ENCODE peak calls at places on chromosomes 2 and 18, in four cellular contexts. One of them, this sample, is unnamed.

GRCh38 chr2:120820263-120820884 is 84.7 kb downstream of the GLI2 start:
- DNase-seq in activated T-cell treated with anti-CD3 and anti-CD28 coated beads, Interleukin-2, amount 50 U/mL, for 48 hours: no peak
- DNase-seq in GDM1: no peak
- DNase-seq in NCI-H526 treated with DMSO at 0.1 percent for 48 hours: no peak
- DNase-seq in this sample: peak; percentile 51

GRCh38 chr2:188381614-188382013 is 89.9 kb downstream of the GULP1 start:
- DNase-seq in NCI-H526 treated with DMSO at 0.1 percent for 48 hours: no peak
- DNase-seq in activated T-cell treated with anti-CD3 and anti-CD28 coated beads, Interleukin-2, amount 50 U/mL, for 48 hours: no peak
- DNase-seq in GDM1: no peak
- DNase-seq in this sample: no peak

GRCh38 chr2:141109633-141110032 is 1021.2 kb downstream of the LRP1B start:
- DNase-seq in NCI-H526 treated with DMSO at 0.1 percent for 48 hours: peak; percentile 3
- DNase-seq in activated T-cell treated with anti-CD3 and anti-CD28 coated beads, Interleukin-2, amount 50 U/mL, for 48 hours: no peak
- DNase-seq in GDM1: no peak
- DNase-seq in this sample: no peak

GRCh38 chr2:57160976-57161375 is 885.6 kb upstream of the VRK2 start:
- DNase-seq in NCI-H526 treated with DMSO at 0.1 percent for 48 hours: no peak
- DNase-seq in activated T-cell treated with anti-CD3 and anti-CD28 coated beads, Interleukin-2, amount 50 U/mL, for 48 hours: no peak
- DNase-seq in GDM1: no peak
- DNase-seq in this sample: no peak

GRCh38 chr2:85291425-85292023 is 36.3 kb downstream of the TGOLN2 start:
- DNase-seq in NCI-H526 treated with DMSO at 0.1 percent for 48 hours: no peak
- DNase-seq in GDM1: no peak
- DNase-seq in activated T-cell treated with anti-CD3 and anti-CD28 coated beads, Interleukin-2, amount 50 U/mL, for 48 hours: no peak
- DNase-seq in this sample: no peak

GRCh38 chr2:239908744-239909143 is 116.4 kb downstream of the NDUFA10 start:
- DNase-seq in activated T-cell treated with anti-CD3 and anti-CD28 coated beads, Interleukin-2, amount 50 U/mL, for 48 hours: no peak
- DNase-seq in GDM1: no peak
- DNase-seq in NCI-H526 treated with DMSO at 0.1 percent for 48 hours: no peak
- DNase-seq in this sample: no peak

GRCh38 chr2:69581774-69582581 is 61.6 kb downstream of the AAK1 start:
- DNase-seq in activated T-cell treated with anti-CD3 and anti-CD28 coated beads, Interleukin-2, amount 50 U/mL, for 48 hours: no peak
- DNase-seq in NCI-H526 treated with DMSO at 0.1 percent for 48 hours: no peak
- DNase-seq in GDM1: peak; percentile 69
- DNase-seq in this sample: no peak

GRCh38 chr2:106113362-106113971 is 80.6 kb downstream of the UXS1 start:
- DNase-seq in activated T-cell treated with anti-CD3 and anti-CD28 coated beads, Interleukin-2, amount 50 U/mL, for 48 hours: no peak
- DNase-seq in NCI-H526 treated with DMSO at 0.1 percent for 48 hours: peak; percentile 48
- DNase-seq in GDM1: no peak
- DNase-seq in this sample: no peak

GRCh38 chr18:76588591-76589303 is 93.7 kb upstream of the ZNF516 start:
- DNase-seq in GDM1: no peak
- DNase-seq in NCI-H526 treated with DMSO at 0.1 percent for 48 hours: no peak
- DNase-seq in activated T-cell treated with anti-CD3 and anti-CD28 coated beads, Interleukin-2, amount 50 U/mL, for 48 hours: no peak
- DNase-seq in this sample: no peak

GRCh38 chr18:11494093-11494492 is 115.3 kb upstream of the SLC35G4 start:
- DNase-seq in activated T-cell treated with anti-CD3 and anti-CD28 coated beads, Interleukin-2, amount 50 U/mL, for 48 hours: no peak
- DNase-seq in GDM1: no peak
- DNase-seq in NCI-H526 treated with DMSO at 0.1 percent for 48 hours: no peak
- DNase-seq in this sample: no peak

GRCh38 chr2:96245609-96246390 is 20.0 kb downstream of the TMEM127 start:
- DNase-seq in NCI-H526 treated with DMSO at 0.1 percent for 48 hours: no peak
- DNase-seq in GDM1: no peak
- DNase-seq in activated T-cell treated with anti-CD3 and anti-CD28 coated beads, Interleukin-2, amount 50 U/mL, for 48 hours: no peak
- DNase-seq in this sample: no peak

GRCh38 chr2:183404392-183404791 is 280.1 kb downstream of the NUP35 start:
- DNase-seq in GDM1: no peak
- DNase-seq in NCI-H526 treated with DMSO at 0.1 percent for 48 hours: no peak
- DNase-seq in activated T-cell treated with anti-CD3 and anti-CD28 coated beads, Interleukin-2, amount 50 U/mL, for 48 hours: no peak
- DNase-seq in this sample: no peak

GRCh38 chr18:59141294-59142068 is 1.8 kb downstream of the SEC11C start:
- DNase-seq in activated T-cell treated with anti-CD3 and anti-CD28 coated beads, Interleukin-2, amount 50 U/mL, for 48 hours: no peak
- DNase-seq in GDM1: no peak
- DNase-seq in NCI-H526 treated with DMSO at 0.1 percent for 48 hours: peak; percentile 41
- DNase-seq in this sample: no peak

GRCh38 chr2:227529871-227530270 is 57.9 kb downstream of the AGFG1 start:
- DNase-seq in GDM1: no peak
- DNase-seq in NCI-H526 treated with DMSO at 0.1 percent for 48 hours: no peak
- DNase-seq in activated T-cell treated with anti-CD3 and anti-CD28 coated beads, Interleukin-2, amount 50 U/mL, for 48 hours: no peak
- DNase-seq in this sample: no peak

GRCh38 chr2:212841426-212841825 is 302.8 kb upstream of the ERBB4 start:
- DNase-seq in activated T-cell treated with anti-CD3 and anti-CD28 coated beads, Interleukin-2, amount 50 U/mL, for 48 hours: no peak
- DNase-seq in GDM1: no peak
- DNase-seq in NCI-H526 treated with DMSO at 0.1 percent for 48 hours: no peak
- DNase-seq in this sample: no peak

GRCh38 chr2:97797355-97797754 is 84.0 kb downstream of the ZAP70 start:
- DNase-seq in NCI-H526 treated with DMSO at 0.1 percent for 48 hours: no peak
- DNase-seq in activated T-cell treated with anti-CD3 and anti-CD28 coated beads, Interleukin-2, amount 50 U/mL, for 48 hours: no peak
- DNase-seq in GDM1: no peak
- DNase-seq in this sample: no peak

GRCh38 chr2:10136187-10136934 is 13.8 kb downstream of the RRM2 start:
- DNase-seq in NCI-H526 treated with DMSO at 0.1 percent for 48 hours: no peak
- DNase-seq in activated T-cell treated with anti-CD3 and anti-CD28 coated beads, Interleukin-2, amount 50 U/mL, for 48 hours: peak; percentile 62
- DNase-seq in GDM1: no peak
- DNase-seq in this sample: no peak

GRCh38 chr2:66846887-66847286 is 412.0 kb downstream of the MEIS1 start:
- DNase-seq in activated T-cell treated with anti-CD3 and anti-CD28 coated beads, Interleukin-2, amount 50 U/mL, for 48 hours: no peak
- DNase-seq in NCI-H526 treated with DMSO at 0.1 percent for 48 hours: no peak
- DNase-seq in GDM1: no peak
- DNase-seq in this sample: no peak

GRCh38 chr2:240252191-240252871 is 111.9 kb upstream of the OTOS start:
- DNase-seq in GDM1: no peak
- DNase-seq in activated T-cell treated with anti-CD3 and anti-CD28 coated beads, Interleukin-2, amount 50 U/mL, for 48 hours: no peak
- DNase-seq in NCI-H526 treated with DMSO at 0.1 percent for 48 hours: no peak
- DNase-seq in this sample: no peak

GRCh38 chr2:31287681-31288080 is 53.7 kb downstream of the EHD3 start:
- DNase-seq in activated T-cell treated with anti-CD3 and anti-CD28 coated beads, Interleukin-2, amount 50 U/mL, for 48 hours: no peak
- DNase-seq in NCI-H526 treated with DMSO at 0.1 percent for 48 hours: no peak
- DNase-seq in GDM1: no peak
- DNase-seq in this sample: no peak

GRCh38 chr2:6474368-6475140 is 391.2 kb downstream of the CMPK2 start:
- DNase-seq in NCI-H526 treated with DMSO at 0.1 percent for 48 hours: no peak
- DNase-seq in activated T-cell treated with anti-CD3 and anti-CD28 coated beads, Interleukin-2, amount 50 U/mL, for 48 hours: no peak
- DNase-seq in GDM1: no peak
- DNase-seq in this sample: no peak

GRCh38 chr18:3910507-3910906 is 460.5 kb downstream of the TGIF1 start:
- DNase-seq in activated T-cell treated with anti-CD3 and anti-CD28 coated beads, Interleukin-2, amount 50 U/mL, for 48 hours: no peak
- DNase-seq in NCI-H526 treated with DMSO at 0.1 percent for 48 hours: no peak
- DNase-seq in GDM1: no peak
- DNase-seq in this sample: no peak

GRCh38 chr2:221571391-221572179 is 519 bp downstream of the EPHA4 start:
- DNase-seq in GDM1: no peak
- DNase-seq in NCI-H526 treated with DMSO at 0.1 percent for 48 hours: peak; percentile 59
- DNase-seq in activated T-cell treated with anti-CD3 and anti-CD28 coated beads, Interleukin-2, amount 50 U/mL, for 48 hours: peak; percentile 51
- DNase-seq in this sample: peak; percentile 68

GRCh38 chr2:38109732-38110181 is 33.8 kb upstream of the CYP1B1 start:
- DNase-seq in GDM1: no peak
- DNase-seq in NCI-H526 treated with DMSO at 0.1 percent for 48 hours: no peak
- DNase-seq in activated T-cell treated with anti-CD3 and anti-CD28 coated beads, Interleukin-2, amount 50 U/mL, for 48 hours: no peak
- DNase-seq in this sample: no peak

GRCh38 chr2:191688934-191689695 is 11.2 kb downstream of the NABP1 start:
- DNase-seq in NCI-H526 treated with DMSO at 0.1 percent for 48 hours: peak; percentile 32
- DNase-seq in activated T-cell treated with anti-CD3 and anti-CD28 coated beads, Interleukin-2, amount 50 U/mL, for 48 hours: no peak
- DNase-seq in GDM1: no peak
- DNase-seq in this sample: no peak

GRCh38 chr2:143524001-143524608 is 394.9 kb downstream of the ARHGAP15 start:
- DNase-seq in NCI-H526 treated with DMSO at 0.1 percent for 48 hours: no peak
- DNase-seq in activated T-cell treated with anti-CD3 and anti-CD28 coated beads, Interleukin-2, amount 50 U/mL, for 48 hours: no peak
- DNase-seq in GDM1: no peak
- DNase-seq in this sample: no peak

GRCh38 chr2:220198911-220199310 is 571.5 kb downstream of the SLC4A3 start:
- DNase-seq in NCI-H526 treated with DMSO at 0.1 percent for 48 hours: no peak
- DNase-seq in GDM1: no peak
- DNase-seq in activated T-cell treated with anti-CD3 and anti-CD28 coated beads, Interleukin-2, amount 50 U/mL, for 48 hours: no peak
- DNase-seq in this sample: no peak

GRCh38 chr2:46117379-46117778 is 179.8 kb upstream of the EPAS1 start:
- DNase-seq in activated T-cell treated with anti-CD3 and anti-CD28 coated beads, Interleukin-2, amount 50 U/mL, for 48 hours: no peak
- DNase-seq in NCI-H526 treated with DMSO at 0.1 percent for 48 hours: no peak
- DNase-seq in GDM1: no peak
- DNase-seq in this sample: no peak

GRCh38 chr18:73947180-73947989 is 200.2 kb downstream of the FBXO15 start:
- DNase-seq in NCI-H526 treated with DMSO at 0.1 percent for 48 hours: no peak
- DNase-seq in activated T-cell treated with anti-CD3 and anti-CD28 coated beads, Interleukin-2, amount 50 U/mL, for 48 hours: no peak
- DNase-seq in GDM1: no peak
- DNase-seq in this sample: no peak

GRCh38 chr2:144771348-144771747 is 251.4 kb upstream of the ZEB2 start:
- DNase-seq in GDM1: no peak
- DNase-seq in activated T-cell treated with anti-CD3 and anti-CD28 coated beads, Interleukin-2, amount 50 U/mL, for 48 hours: no peak
- DNase-seq in NCI-H526 treated with DMSO at 0.1 percent for 48 hours: no peak
- DNase-seq in this sample: no peak

GRCh38 chr2:160375037-160375436 is 118.6 kb downstream of the RBMS1 start:
- DNase-seq in GDM1: no peak
- DNase-seq in activated T-cell treated with anti-CD3 and anti-CD28 coated beads, Interleukin-2, amount 50 U/mL, for 48 hours: no peak
- DNase-seq in NCI-H526 treated with DMSO at 0.1 percent for 48 hours: no peak
- DNase-seq in this sample: no peak

GRCh38 chr18:3062798-3063563 is 50.0 kb upstream of the LPIN2 start:
- DNase-seq in GDM1: peak; percentile 59
- DNase-seq in NCI-H526 treated with DMSO at 0.1 percent for 48 hours: peak; percentile 8
- DNase-seq in activated T-cell treated with anti-CD3 and anti-CD28 coated beads, Interleukin-2, amount 50 U/mL, for 48 hours: peak; percentile 82
- DNase-seq in this sample: peak; percentile 86

GRCh38 chr18:4412286-4412685 is 42.8 kb downstream of the DLGAP1 start:
- DNase-seq in NCI-H526 treated with DMSO at 0.1 percent for 48 hours: no peak
- DNase-seq in GDM1: no peak
- DNase-seq in activated T-cell treated with anti-CD3 and anti-CD28 coated beads, Interleukin-2, amount 50 U/mL, for 48 hours: no peak
- DNase-seq in this sample: no peak

GRCh38 chr18:75752864-75753263 is 325.4 kb upstream of the SMIM21 start:
- DNase-seq in GDM1: no peak
- DNase-seq in activated T-cell treated with anti-CD3 and anti-CD28 coated beads, Interleukin-2, amount 50 U/mL, for 48 hours: no peak
- DNase-seq in NCI-H526 treated with DMSO at 0.1 percent for 48 hours: no peak
- DNase-seq in this sample: no peak

GRCh38 chr2:198905881-198906612 is 551.7 kb downstream of the SATB2 start:
- DNase-seq in GDM1: no peak
- DNase-seq in activated T-cell treated with anti-CD3 and anti-CD28 coated beads, Interleukin-2, amount 50 U/mL, for 48 hours: no peak
- DNase-seq in NCI-H526 treated with DMSO at 0.1 percent for 48 hours: no peak
- DNase-seq in this sample: no peak

GRCh38 chr2:37005118-37005868 is 39.0 kb upstream of the STRN start:
- DNase-seq in NCI-H526 treated with DMSO at 0.1 percent for 48 hours: no peak
- DNase-seq in GDM1: no peak
- DNase-seq in activated T-cell treated with anti-CD3 and anti-CD28 coated beads, Interleukin-2, amount 50 U/mL, for 48 hours: no peak
- DNase-seq in this sample: no peak

This sample was measured in Right ventricle myocardium inferior.